ENCODE peak calls at places on chromosomes 7 and 10, in four cellular contexts. J is upper lobe of left lung, F is NB4, K is keratinocyte. C is an unnamed sample.

GRCh38 chr7:36283171-36283570 is 106.5 kb upstream of the ANLN start:
- DNase-seq in J (no peak), F (no peak), K (no peak), C (no peak)

GRCh38 chr10:129929343-129930297 is 34.5 kb downstream of the EBF3 start:
- DNase-seq in J (peak), F (no peak), K (no peak), C (no peak)

GRCh38 chr10:79021331-79021907 is 47.3 kb upstream of the ZMIZ1 start:
- DNase-seq in J (no peak), F (no peak), K (no peak), C (no peak)

GRCh38 chr10:124709862-124710261 is 34.3 kb downstream of the FAM53B start:
- DNase-seq in J (peak), F (no peak), K (no peak), C (no peak)

GRCh38 chr10:71713135-71714040 is 6.2 kb downstream of the C10orf105 start:
- DNase-seq in J (peak), F (peak), K (peak), C (no peak)

GRCh38 chr10:33142290-33142689 is 184.3 kb upstream of the ITGB1 start:
- DNase-seq in J (no peak), F (no peak), K (no peak), C (no peak)

GRCh38 chr7:40747856-40748255 is 613.1 kb downstream of the SUGCT start:
- DNase-seq in J (no peak), F (no peak), K (no peak), C (no peak)

GRCh38 chr7:43039346-43039745 is 73.1 kb upstream of the HECW1 start:
- DNase-seq in J (no peak), F (peak), K (no peak), C (no peak)

GRCh38 chr10:88195841-88196240 is 332.4 kb downstream of the PTEN start:
- DNase-seq in J (no peak), F (no peak), K (no peak), C (no peak)

GRCh38 chr10:21499910-21500577 is 25.4 kb downstream of the SKIDA1 start:
- DNase-seq in J (no peak), F (no peak), K (no peak), C (peak)

GRCh38 chr10:22552888-22553378 is 161.4 kb downstream of the PIP4K2A start:
- DNase-seq in J (peak), F (no peak), K (no peak), C (no peak)

GRCh38 chr10:21927601-21928000 is 75.9 kb downstream of the DNAJC1 start:
- DNase-seq in J (no peak), F (no peak), K (no peak), C (no peak)

GRCh38 chr7:17910377-17910776 is 29.9 kb downstream of the SNX13 start:
- DNase-seq in J (no peak), F (no peak), K (no peak), C (no peak)

GRCh38 chr10:3141361-3142005 is 31.1 kb downstream of the PITRM1 start:
- DNase-seq in J (no peak), F (no peak), K (no peak), C (no peak)

GRCh38 chr10:31644931-31645633 is 283.5 kb downstream of the ARHGAP12 start:
- DNase-seq in J (no peak), F (no peak), K (no peak), C (no peak)

GRCh38 chr7:148838905-148839304 is 45.2 kb downstream of the EZH2 start:
- DNase-seq in J (no peak), F (peak), K (no peak), C (no peak)

GRCh38 chr10:133166504-133166827 is 6.4 kb downstream of the KNDC1 start:
- DNase-seq in J (no peak), F (no peak), K (no peak), C (no peak)

GRCh38 chr7:151550601-151551286 is 31.0 kb upstream of the RHEB start:
- DNase-seq in J (peak), F (no peak), K (peak), C (no peak)

GRCh38 chr10:116385994-116386809 is 41.4 kb upstream of the PNLIPRP3 start:
- DNase-seq in J (no peak), F (peak), K (no peak), C (no peak)

GRCh38 chr10:113656896-113657295 is 6.9 kb downstream of the NRAP start:
- DNase-seq in J (no peak), F (no peak), K (no peak), C (no peak)

GRCh38 chr7:111605246-111605645 is 43.0 kb upstream of the IMMP2L start:
- DNase-seq in J (no peak), F (no peak), K (no peak), C (no peak)

GRCh38 chr10:99996934-99997648 is 12.7 kb downstream of the DNMBP start:
- DNase-seq in J (no peak), F (no peak), K (no peak), C (no peak)

GRCh38 chr7:30470163-30470770 is 8.3 kb downstream of the NOD1 start:
- DNase-seq in J (peak), F (no peak), K (no peak), C (no peak)

GRCh38 chr7:8418627-8419245 is 14.7 kb upstream of the NXPH1 start:
- DNase-seq in J (no peak), F (peak), K (peak), C (no peak)

GRCh38 chr7:1534330-1535099 is 4.0 kb downstream of the MAFK start:
- DNase-seq in J (no peak), F (no peak), K (no peak), C (no peak)

GRCh38 chr10:126474031-126474430 is 85.8 kb upstream of the ADAM12 start:
- DNase-seq in J (no peak), F (no peak), K (no peak), C (no peak)

GRCh38 chr10:126478600-126478999 is 90.3 kb upstream of the ADAM12 start:
- DNase-seq in J (no peak), F (no peak), K (no peak), C (no peak)

GRCh38 chr10:126479280-126479679 is 91.0 kb upstream of the ADAM12 start:
- DNase-seq in J (no peak), F (no peak), K (no peak), C (no peak)

GRCh38 chr10:126480648-126481047 is 92.4 kb upstream of the ADAM12 start:
- DNase-seq in J (no peak), F (no peak), K (no peak), C (no peak)

GRCh38 chr10:126476256-126476655 is 88.0 kb upstream of the ADAM12 start:
- DNase-seq in J (no peak), F (no peak), K (no peak), C (no peak)
- TF ChIP-seq CTCF in J (no peak), F (no peak), K (no peak), C (no peak)

DNA sequence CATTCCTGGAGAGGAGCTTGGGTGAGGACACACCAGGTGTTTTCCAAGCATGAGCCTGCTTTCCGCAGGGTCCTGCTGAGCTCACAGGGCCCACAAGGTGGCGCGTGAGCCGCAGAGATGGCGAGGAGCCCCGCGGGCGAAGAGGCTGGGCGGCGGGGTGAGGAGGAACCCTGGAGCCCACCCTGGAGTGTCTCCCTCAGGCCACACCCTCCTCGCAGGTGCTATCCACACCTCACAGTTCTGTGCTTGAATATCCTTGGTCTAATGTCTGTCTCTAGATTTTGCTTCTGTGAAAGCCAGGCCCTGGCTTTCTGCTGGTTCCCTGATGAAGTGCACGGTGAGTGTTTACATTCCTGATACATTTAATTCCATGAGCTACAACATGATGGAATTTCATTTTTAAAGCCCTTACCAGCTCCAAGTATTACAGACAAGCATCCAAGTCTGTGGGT is 433.6 kb downstream of the ACTR3B start:
- DNase-seq in J (peak), F (peak), K (no peak), C (no peak)
- TF ChIP-seq CTCF in J (peak), F (peak), K (peak), C (no peak)

GRCh38 chr7:76165973-76166403 is 35.7 kb upstream of the SRRM3 start:
- DNase-seq in J (no peak), F (no peak), K (no peak), C (no peak)

GRCh38 chr7:76165106-76165972 is 36.4 kb upstream of the SRRM3 start:
- DNase-seq in J (no peak), F (no peak), K (no peak), C (no peak)

GRCh38 chr7:76166404-76167255 is 35.1 kb upstream of the SRRM3 start:
- DNase-seq in J (peak), F (peak), K (peak), C (peak)
- TF ChIP-seq CTCF in J (no peak), F (peak), K (no peak), C (no peak)

DNA sequence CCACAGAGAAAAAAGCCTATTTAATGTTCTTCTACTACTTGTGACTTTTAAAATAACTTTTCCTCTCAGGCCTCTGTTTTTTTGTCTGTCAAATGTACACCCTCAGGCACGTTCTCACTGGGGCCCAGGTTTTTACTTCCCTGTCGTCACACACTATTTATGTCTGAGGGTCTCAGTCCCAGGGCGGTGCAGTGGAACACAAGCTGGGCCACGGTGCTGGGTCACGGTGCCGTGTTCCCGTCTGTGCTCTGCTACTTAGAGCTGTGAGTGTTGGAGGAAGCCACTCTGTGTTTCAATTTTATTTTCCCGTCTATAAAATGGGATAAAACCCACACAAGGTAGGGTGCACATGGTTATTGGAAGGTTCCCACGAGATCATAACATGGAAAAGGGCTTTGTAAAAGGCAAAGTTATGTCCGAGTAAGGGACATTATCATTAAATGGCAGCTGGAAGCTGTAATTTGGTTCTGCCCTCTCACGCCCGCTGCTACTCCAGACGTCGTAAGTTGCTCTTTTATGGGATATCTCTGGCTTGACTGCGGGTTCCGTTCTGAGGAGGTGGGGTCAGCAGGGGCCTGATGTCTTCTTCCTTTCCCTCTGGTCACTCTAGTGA is 25.1 kb downstream of the ZNF775 start:
- DNase-seq in J (no peak), F (no peak), K (no peak), C (peak)
- TF ChIP-seq CTCF in J (no peak), F (no peak), K (no peak), C (no peak)

DNA sequence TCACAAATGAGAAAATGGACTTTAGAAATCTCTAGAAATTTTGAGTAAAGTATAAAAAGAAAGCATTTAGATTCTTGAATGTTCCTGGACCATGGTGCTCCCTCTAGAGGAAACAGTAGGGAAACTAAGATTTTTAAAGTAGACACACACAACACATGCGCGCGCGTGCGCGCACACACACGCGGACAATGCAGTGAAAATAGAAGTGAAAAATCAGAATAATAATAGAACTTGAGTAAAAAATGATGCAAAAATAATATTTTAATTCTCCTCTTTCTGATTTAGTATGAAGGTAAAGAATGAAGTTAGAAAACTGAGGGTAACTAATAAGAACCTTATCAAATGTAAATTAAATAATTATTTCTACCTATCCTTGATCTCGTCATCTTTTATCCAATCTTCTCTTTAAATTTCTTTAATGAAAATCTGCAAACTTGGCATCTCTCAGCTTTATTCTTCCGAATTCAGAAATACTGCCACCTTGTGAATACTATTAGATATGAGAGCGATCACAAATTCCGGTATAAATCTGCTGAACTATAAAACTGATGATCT is 117.0 kb upstream of the AMPH start:
- DNase-seq in J (no peak), F (peak), K (no peak), C (no peak)
- TF ChIP-seq CTCF in J (no peak), F (peak), K (peak), C (no peak)

DNA sequence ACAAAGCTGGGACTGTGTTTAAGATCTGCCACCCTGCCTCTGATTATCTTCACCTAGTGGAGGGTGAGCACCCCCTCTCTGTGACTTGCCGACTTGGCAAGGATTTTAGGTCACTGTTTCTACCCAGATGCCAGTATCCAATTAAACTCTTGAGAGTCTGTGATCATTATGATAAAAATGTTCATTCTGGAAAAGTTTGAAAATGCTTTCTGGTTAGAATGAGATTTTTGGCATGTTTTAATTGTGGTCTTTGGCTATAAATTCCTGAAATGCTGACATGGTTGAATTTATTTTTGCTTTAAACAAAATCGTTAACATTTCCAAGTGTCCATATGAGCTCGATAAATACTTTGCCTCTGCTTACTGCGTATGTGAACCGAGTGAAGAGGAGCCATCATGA is 221.4 kb downstream of the BICC1 start:
- DNase-seq in J (no peak), F (no peak), K (no peak), C (no peak)
- TF ChIP-seq CTCF in J (no peak), F (no peak), K (no peak), C (no peak)

GRCh38 chr10:126616737-126617136 is 53.8 kb downstream of the C10orf90 start:
- DNase-seq in J (no peak), F (no peak), K (no peak), C (no peak)

GRCh38 chr10:126621836-126622235 is 48.7 kb downstream of the C10orf90 start:
- DNase-seq in J (no peak), F (no peak), K (no peak), C (no peak)

GRCh38 chr10:126617208-126617607 is 53.3 kb downstream of the C10orf90 start:
- DNase-seq in J (no peak), F (no peak), K (no peak), C (no peak)

DNA sequence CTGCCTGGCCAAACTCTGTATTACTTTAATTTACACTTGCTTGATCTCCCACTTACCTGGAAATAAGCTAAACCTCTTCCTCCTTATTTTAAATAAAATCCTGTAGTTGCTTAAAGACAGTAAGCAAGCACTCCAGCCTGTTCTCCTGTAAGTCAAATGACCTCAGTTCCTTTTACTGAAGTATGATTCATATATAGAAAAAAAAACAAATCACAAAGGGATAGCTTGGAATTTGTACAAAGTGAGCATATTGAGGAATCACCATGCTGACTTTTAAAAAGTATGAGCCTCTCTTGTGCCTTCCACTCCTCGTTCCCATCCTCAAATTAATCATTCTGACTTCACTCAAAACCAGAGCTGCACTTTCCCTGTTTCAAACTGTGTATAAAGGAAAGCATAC is 52.0 kb downstream of the C10orf90 start:
- DNase-seq in J (no peak), F (no peak), K (no peak), C (no peak)
- TF ChIP-seq CTCF in J (no peak), F (no peak), K (no peak), C (no peak)

C was measured in activated B cell treated with CpG ODN at 0.5 μM for 24 hours.